ENCODE peak calls at places on chromosome 20, in eight cellular contexts. O is HepG2, K is stomach, V is sigmoid colon, Z is breast epithelium, H is Panc1, C is K562, W is spleen. X is an unnamed sample.

GRCh38 chr20:574297-574942 is 30.8 kb upstream of the CSNK2A1 start:
- DNase-seq in O (no peak), K (no peak), V (no peak), Z (no peak), H (no peak), C (no peak), W (no peak), X (no peak)

GRCh38 chr20:17624551-17625245 is 54.8 kb downstream of the DSTN start:
- DNase-seq in O (no peak), K (no peak), V (peak), Z (peak), H (no peak), C (no peak), W (peak), X (no peak)

GRCh38 chr20:16095241-16095640 is 478.0 kb downstream of the KIF16B start:
- DNase-seq in O (no peak), K (no peak), V (no peak), Z (no peak), H (no peak), C (no peak), W (no peak), X (no peak)

GRCh38 chr20:41329435-41330342 is 10.9 kb upstream of the LPIN3 start:
- DNase-seq in O (peak), K (peak), V (peak), Z (no peak), H (peak), C (no peak), W (peak), X (no peak)

GRCh38 chr20:37362231-37362792 is 16.4 kb downstream of the SRC start:
- DNase-seq in O (no peak), K (no peak), V (peak), Z (no peak), H (no peak), C (no peak), W (peak), X (no peak)

GRCh38 chr20:24629668-24630067 is 160.2 kb downstream of the SYNDIG1 start:
- DNase-seq in O (no peak), K (no peak), V (no peak), Z (no peak), H (no peak), C (no peak), W (no peak), X (peak)

GRCh38 chr20:14775778-14776177 is 438.4 kb upstream of the FLRT3 start:
- DNase-seq in O (peak), K (peak), V (no peak), Z (no peak), H (no peak), C (no peak), W (no peak), X (no peak)

GRCh38 chr20:46331612-46332361 is 23.5 kb upstream of the CDH22 start:
- DNase-seq in O (no peak), K (peak), V (no peak), Z (no peak), H (no peak), C (no peak), W (no peak), X (no peak)

GRCh38 chr20:45318948-45319347 is 10.8 kb upstream of the MATN4 start:
- DNase-seq in O (no peak), K (no peak), V (no peak), Z (no peak), H (no peak), C (no peak), W (no peak), X (no peak)

GRCh38 chr20:41245086-41245707 is 72.3 kb downstream of the ZHX3 start:
- DNase-seq in O (peak), K (no peak), V (peak), Z (no peak), H (no peak), C (no peak), W (no peak), X (no peak)

GRCh38 chr20:11352041-11352440 is 565.7 kb upstream of the BTBD3 start:
- DNase-seq in O (no peak), K (no peak), V (no peak), Z (no peak), H (no peak), C (no peak), W (no peak), X (no peak)

GRCh38 chr20:47925603-47926002 is 140.3 kb upstream of the SULF2 start:
- DNase-seq in O (no peak), K (no peak), V (no peak), Z (no peak), H (no peak), C (no peak), W (no peak), X (no peak)

GRCh38 chr20:13280609-13281324 is 59.7 kb downstream of the ISM1 start:
- DNase-seq in O (no peak), K (no peak), V (no peak), Z (no peak), H (no peak), C (no peak), W (no peak), X (no peak)

GRCh38 chr20:1353956-1354355 is 25.0 kb upstream of the SDCBP2 start:
- DNase-seq in O (no peak), K (no peak), V (no peak), Z (no peak), H (no peak), C (no peak), W (no peak), X (no peak)

GRCh38 chr20:58716476-58717277 is 24.1 kb downstream of the NPEPL1 start:
- DNase-seq in O (peak), K (peak), V (peak), Z (peak), H (no peak), C (no peak), W (peak), X (no peak)

GRCh38 chr20:60104980-60105379 is 146.8 kb downstream of the CDH26 start:
- DNase-seq in O (no peak), K (no peak), V (no peak), Z (no peak), H (no peak), C (no peak), W (no peak), X (no peak)

GRCh38 chr20:5731753-5732366 is 18.3 kb upstream of the SHLD1 start:
- DNase-seq in O (no peak), K (no peak), V (no peak), Z (no peak), H (no peak), C (no peak), W (no peak), X (no peak)

GRCh38 chr20:61970357-61970756 is 95.3 kb downstream of the TAF4 start:
- DNase-seq in O (no peak), K (no peak), V (no peak), Z (peak), H (no peak), C (no peak), W (no peak), X (no peak)

GRCh38 chr20:1215386-1216170 is 10.3 kb upstream of the RAD21L1 start:
- DNase-seq in O (no peak), K (no peak), V (no peak), Z (no peak), H (no peak), C (peak), W (no peak), X (no peak)

GRCh38 chr20:58651548-58651822 is 402 bp downstream of the STX16 start:
- DNase-seq in O (peak), K (no peak), V (no peak), Z (no peak), H (no peak), C (no peak), W (no peak), X (no peak)

GRCh38 chr20:62557425-62557824 is 81.6 kb upstream of the GATA5 start:
- DNase-seq in O (no peak), K (no peak), V (no peak), Z (no peak), H (no peak), C (no peak), W (no peak), X (no peak)

GRCh38 chr20:5569021-5569420 is 181.2 kb upstream of the SHLD1 start:
- DNase-seq in O (peak), K (no peak), V (no peak), Z (no peak), H (peak), C (peak), W (no peak), X (peak)

GRCh38 chr20:64113796-64114355 is 6.5 kb upstream of the NPBWR2 start:
- DNase-seq in O (no peak), K (peak), V (peak), Z (no peak), H (no peak), C (no peak), W (peak), X (no peak)

GRCh38 chr20:4217349-4217761 is 202.0 kb upstream of the RNF24 start:
- DNase-seq in O (peak), K (no peak), V (no peak), Z (no peak), H (no peak), C (peak), W (peak), X (no peak)

GRCh38 chr20:62599216-62600110 is 42.8 kb upstream of the SLCO4A1 start:
- DNase-seq in O (no peak), K (no peak), V (no peak), Z (no peak), H (no peak), C (no peak), W (no peak), X (no peak)

GRCh38 chr20:59015411-59015810 is 3.8 kb upstream of the TUBB1 start:
- DNase-seq in O (no peak), K (no peak), V (peak), Z (no peak), H (no peak), C (no peak), W (peak), X (no peak)

GRCh38 chr20:47686545-47686944 is 98.7 kb downstream of the SULF2 start:
- DNase-seq in O (no peak), K (no peak), V (no peak), Z (no peak), H (no peak), C (no peak), W (no peak), X (no peak)

GRCh38 chr20:49620364-49621240 is 52.7 kb upstream of the PTGIS start:
- DNase-seq in O (no peak), K (no peak), V (no peak), Z (no peak), H (no peak), C (no peak), W (no peak), X (no peak)

GRCh38 chr20:24381886-24382285 is 87.5 kb upstream of the SYNDIG1 start:
- DNase-seq in O (no peak), K (no peak), V (no peak), Z (no peak), H (no peak), C (no peak), W (no peak), X (no peak)

GRCh38 chr20:50680106-50680960 is 11.0 kb downstream of the RIPOR3 start:
- DNase-seq in O (peak), K (peak), V (no peak), Z (no peak), H (no peak), C (no peak), W (no peak), X (no peak)

GRCh38 chr20:51492167-51493092 is 50.1 kb downstream of the NFATC2 start:
- DNase-seq in O (no peak), K (peak), V (no peak), Z (no peak), H (no peak), C (peak), W (peak), X (peak)

GRCh38 chr20:15594296-15594695 is 979.0 kb downstream of the KIF16B start:
- DNase-seq in O (no peak), K (no peak), V (no peak), Z (no peak), H (no peak), C (no peak), W (no peak), X (no peak)

GRCh38 chr20:64110411-64111068 is 3.2 kb upstream of the NPBWR2 start:
- DNase-seq in O (no peak), K (peak), V (peak), Z (peak), H (no peak), C (no peak), W (peak), X (no peak)

GRCh38 chr20:41340327-41341055 is at the start of gene LPIN3:
- DNase-seq in O (peak), K (peak), V (peak), Z (peak), H (no peak), C (peak), W (peak), X (peak)

GRCh38 chr20:1741309-1742048 is 83.9 kb upstream of the SIRPG start:
- DNase-seq in O (no peak), K (no peak), V (no peak), Z (no peak), H (no peak), C (no peak), W (no peak), X (no peak)

GRCh38 chr20:21511850-21512633 is 1.8 kb downstream of the NKX2-2 start:
- DNase-seq in O (no peak), K (no peak), V (no peak), Z (no peak), H (no peak), C (no peak), W (no peak), X (no peak)

GRCh38 chr20:2536562-2536986 is at the start of gene TMC2:
- DNase-seq in O (no peak), K (no peak), V (no peak), Z (no peak), H (no peak), C (no peak), W (no peak), X (no peak)

GRCh38 chr20:51400051-51400926 is 142.2 kb downstream of the NFATC2 start:
- DNase-seq in O (no peak), K (peak), V (no peak), Z (no peak), H (no peak), C (no peak), W (peak), X (no peak)

GRCh38 chr20:35871311-35871771 is 83.0 kb downstream of the SCAND1 start:
- DNase-seq in O (no peak), K (peak), V (peak), Z (no peak), H (peak), C (no peak), W (no peak), X (no peak)
- H3K4me3 ChIP-seq in O (no peak), K (peak), V (peak), Z (no peak), H (peak), C (no peak), W (no peak), X (peak)

GRCh38 chr20:23108871-23109270 is 22.7 kb upstream of the CD93 start:
- DNase-seq in O (no peak), K (no peak), V (no peak), Z (no peak), H (no peak), C (no peak), W (peak), X (no peak)

GRCh38 chr20:23103284-23104018 is 17.3 kb upstream of the CD93 start:
- DNase-seq in O (no peak), K (no peak), V (no peak), Z (no peak), H (no peak), C (no peak), W (peak), X (no peak)

GRCh38 chr20:23101696-23102095 is 15.6 kb upstream of the CD93 start:
- DNase-seq in O (no peak), K (no peak), V (no peak), Z (no peak), H (no peak), C (no peak), W (peak), X (no peak)

GRCh38 chr20:23105193-23105592 is 19.1 kb upstream of the CD93 start:
- DNase-seq in O (no peak), K (no peak), V (no peak), Z (no peak), H (no peak), C (no peak), W (no peak), X (no peak)

DNA sequence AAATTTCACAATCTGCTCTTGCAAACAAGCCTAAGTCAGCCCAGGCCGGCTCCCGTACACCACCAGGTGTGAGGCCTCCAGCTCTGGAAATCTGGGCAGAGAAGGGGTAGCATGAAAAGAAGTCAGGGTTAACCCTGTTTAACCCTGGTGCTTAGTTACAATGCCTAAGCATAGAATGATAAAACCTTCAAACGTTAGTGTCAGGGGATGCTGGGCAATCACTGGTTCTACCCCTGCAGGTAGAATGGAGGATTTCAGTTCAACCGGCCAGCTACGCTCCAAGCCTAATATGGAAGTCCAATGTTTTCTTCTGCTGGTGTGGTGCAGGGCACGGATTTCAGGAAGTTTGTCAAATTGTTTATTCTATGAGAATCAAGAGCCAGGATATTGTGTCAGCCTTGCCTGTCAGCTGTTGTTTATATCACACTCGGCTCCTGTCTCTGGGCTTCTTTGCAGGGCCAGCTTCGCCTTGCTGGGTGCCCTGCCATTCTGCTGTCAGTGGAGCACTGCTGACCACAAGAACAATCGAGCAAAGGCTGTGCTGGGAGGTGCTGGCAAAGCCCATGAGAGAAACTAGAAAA is 20.2 kb upstream of the CD93 start:
- DNase-seq in O (no peak), K (no peak), V (no peak), Z (no peak), H (no peak), C (peak), W (peak), X (no peak)
- TF ChIP-seq POLR2AphosphoS5 in O (no peak), K (peak), V (peak), Z (no peak), H (no peak), C (no peak), W (peak), X (no peak)

GRCh38 chr20:28562510-28562898 is 2695.0 kb upstream of the DEFB115 start:
- DNase-seq in O (no peak), K (no peak), V (no peak), Z (no peak), H (peak), C (peak), W (no peak), X (no peak)
- H3K27ac ChIP-seq in O (no peak), K (no peak), V (no peak), Z (no peak), H (no peak), C (no peak), W (no peak), X (no peak)

GRCh38 chr20:44182863-44183262 is 4.1 kb downstream of the JPH2 start:
- DNase-seq in O (no peak), K (no peak), V (no peak), Z (no peak), H (no peak), C (no peak), W (no peak), X (no peak)

GRCh38 chr20:44182135-44182765 is 4.7 kb downstream of the JPH2 start:
- DNase-seq in O (no peak), K (no peak), V (no peak), Z (no peak), H (no peak), C (no peak), W (no peak), X (no peak)

GRCh38 chr20:44183282-44183681 is 3.7 kb downstream of the JPH2 start:
- DNase-seq in O (no peak), K (no peak), V (peak), Z (no peak), H (no peak), C (no peak), W (no peak), X (no peak)

GRCh38 chr20:44180814-44181213 is 6.2 kb downstream of the JPH2 start:
- DNase-seq in O (no peak), K (no peak), V (peak), Z (no peak), H (no peak), C (no peak), W (no peak), X (no peak)

GRCh38 chr20:44181611-44182010 is 5.4 kb downstream of the JPH2 start:
- DNase-seq in O (no peak), K (no peak), V (no peak), Z (no peak), H (no peak), C (no peak), W (no peak), X (no peak)
- H3K4me3 ChIP-seq in O (no peak), K (peak), V (peak), Z (no peak), H (no peak), C (no peak), W (no peak), X (no peak)

GRCh38 chr20:22861990-22862389 is 173.1 kb upstream of the SSTR4 start:
- DNase-seq in O (no peak), K (no peak), V (no peak), Z (no peak), H (no peak), C (no peak), W (no peak), X (no peak)
- TF ChIP-seq POLR2AphosphoS5 in O (no peak), K (no peak), V (no peak), Z (no peak), H (no peak), C (no peak), W (peak), X (no peak)

X was measured in SK-N-MC.